ENCODE peak calls at places on chromosomes 7 and 10, in ten cellular contexts. One of them, this sample, is unnamed.

GRCh38 chr7:8037151-8037550 is 68.6 kb downstream of the GLCCI1 start:
- DNase-seq in heart left ventricle: no peak
- DNase-seq in activated naive CD4-positive, alpha-beta T cell treated with anti-CD3 and anti-CD28 coated beads, Interleukin-2, amount 10 ng/mL, durations not matched to agents 7 days and 5 days: no peak
- DNase-seq in spleen: no peak
- DNase-seq in Caki2: no peak
- DNase-seq in substantia nigra: no peak
- DNase-seq in nucleus accumbens: no peak
- DNase-seq in activated CD8-positive, alpha-beta memory T cell treated with anti-CD3 and anti-CD28 coated beads, Interleukin-2, amount 50 U/mL, for 48 hours: no peak
- DNase-seq in DMS153: no peak
- DNase-seq in COLO829: no peak
- DNase-seq in this sample: no peak

GRCh38 chr7:150401861-150402631 is 22.9 kb downstream of the ZNF775 start:
- DNase-seq in activated naive CD4-positive, alpha-beta T cell treated with anti-CD3 and anti-CD28 coated beads, Interleukin-2, amount 10 ng/mL, durations not matched to agents 7 days and 5 days: peak
- DNase-seq in nucleus accumbens: no peak
- DNase-seq in substantia nigra: no peak
- DNase-seq in DMS153: no peak
- DNase-seq in Caki2: no peak
- DNase-seq in spleen: no peak
- DNase-seq in heart left ventricle: peak
- DNase-seq in activated CD8-positive, alpha-beta memory T cell treated with anti-CD3 and anti-CD28 coated beads, Interleukin-2, amount 50 U/mL, for 48 hours: no peak
- DNase-seq in COLO829: no peak
- DNase-seq in this sample: no peak

GRCh38 chr7:155763721-155764431 is 48.4 kb downstream of the SHH start:
- DNase-seq in COLO829: no peak
- DNase-seq in activated naive CD4-positive, alpha-beta T cell treated with anti-CD3 and anti-CD28 coated beads, Interleukin-2, amount 10 ng/mL, durations not matched to agents 7 days and 5 days: peak
- DNase-seq in nucleus accumbens: no peak
- DNase-seq in Caki2: no peak
- DNase-seq in spleen: peak
- DNase-seq in DMS153: no peak
- DNase-seq in heart left ventricle: no peak
- DNase-seq in substantia nigra: no peak
- DNase-seq in activated CD8-positive, alpha-beta memory T cell treated with anti-CD3 and anti-CD28 coated beads, Interleukin-2, amount 50 U/mL, for 48 hours: peak
- DNase-seq in this sample: peak

GRCh38 chr10:12902135-12902572 is 99.4 kb downstream of the CCDC3 start:
- DNase-seq in substantia nigra: peak
- DNase-seq in spleen: no peak
- DNase-seq in heart left ventricle: no peak
- DNase-seq in activated naive CD4-positive, alpha-beta T cell treated with anti-CD3 and anti-CD28 coated beads, Interleukin-2, amount 10 ng/mL, durations not matched to agents 7 days and 5 days: peak
- DNase-seq in activated CD8-positive, alpha-beta memory T cell treated with anti-CD3 and anti-CD28 coated beads, Interleukin-2, amount 50 U/mL, for 48 hours: peak
- DNase-seq in Caki2: peak
- DNase-seq in DMS153: peak
- DNase-seq in nucleus accumbens: no peak
- DNase-seq in COLO829: peak
- DNase-seq in this sample: peak

GRCh38 chr7:142357953-142358520 is 100.2 kb upstream of the PRSS58 start:
- DNase-seq in heart left ventricle: no peak
- DNase-seq in activated CD8-positive, alpha-beta memory T cell treated with anti-CD3 and anti-CD28 coated beads, Interleukin-2, amount 50 U/mL, for 48 hours: no peak
- DNase-seq in spleen: no peak
- DNase-seq in substantia nigra: peak
- DNase-seq in activated naive CD4-positive, alpha-beta T cell treated with anti-CD3 and anti-CD28 coated beads, Interleukin-2, amount 10 ng/mL, durations not matched to agents 7 days and 5 days: peak
- DNase-seq in Caki2: peak
- DNase-seq in COLO829: peak
- DNase-seq in DMS153: peak
- DNase-seq in nucleus accumbens: no peak
- DNase-seq in this sample: no peak

GRCh38 chr10:24841530-24841929 is 110.9 kb downstream of the PRTFDC1 start:
- DNase-seq in DMS153: no peak
- DNase-seq in substantia nigra: no peak
- DNase-seq in nucleus accumbens: no peak
- DNase-seq in activated CD8-positive, alpha-beta memory T cell treated with anti-CD3 and anti-CD28 coated beads, Interleukin-2, amount 50 U/mL, for 48 hours: no peak
- DNase-seq in Caki2: no peak
- DNase-seq in activated naive CD4-positive, alpha-beta T cell treated with anti-CD3 and anti-CD28 coated beads, Interleukin-2, amount 10 ng/mL, durations not matched to agents 7 days and 5 days: no peak
- DNase-seq in heart left ventricle: no peak
- DNase-seq in spleen: no peak
- DNase-seq in COLO829: no peak
- DNase-seq in this sample: no peak

GRCh38 chr7:727104-727805 is at the start of gene PRKAR1B:
- DNase-seq in COLO829: no peak
- DNase-seq in substantia nigra: no peak
- DNase-seq in spleen: peak
- DNase-seq in DMS153: no peak
- DNase-seq in Caki2: no peak
- DNase-seq in nucleus accumbens: no peak
- DNase-seq in heart left ventricle: no peak
- DNase-seq in activated naive CD4-positive, alpha-beta T cell treated with anti-CD3 and anti-CD28 coated beads, Interleukin-2, amount 10 ng/mL, durations not matched to agents 7 days and 5 days: peak
- DNase-seq in activated CD8-positive, alpha-beta memory T cell treated with anti-CD3 and anti-CD28 coated beads, Interleukin-2, amount 50 U/mL, for 48 hours: peak
- DNase-seq in this sample: no peak

GRCh38 chr10:118114992-118115391 is 68.3 kb upstream of the RAB11FIP2 start:
- DNase-seq in heart left ventricle: no peak
- DNase-seq in activated naive CD4-positive, alpha-beta T cell treated with anti-CD3 and anti-CD28 coated beads, Interleukin-2, amount 10 ng/mL, durations not matched to agents 7 days and 5 days: no peak
- DNase-seq in activated CD8-positive, alpha-beta memory T cell treated with anti-CD3 and anti-CD28 coated beads, Interleukin-2, amount 50 U/mL, for 48 hours: no peak
- DNase-seq in nucleus accumbens: no peak
- DNase-seq in spleen: no peak
- DNase-seq in DMS153: no peak
- DNase-seq in Caki2: no peak
- DNase-seq in COLO829: no peak
- DNase-seq in substantia nigra: no peak
- DNase-seq in this sample: no peak

GRCh38 chr7:30019960-30020359 is 6.5 kb downstream of the FKBP14 start:
- DNase-seq in activated CD8-positive, alpha-beta memory T cell treated with anti-CD3 and anti-CD28 coated beads, Interleukin-2, amount 50 U/mL, for 48 hours: no peak
- DNase-seq in heart left ventricle: no peak
- DNase-seq in Caki2: no peak
- DNase-seq in COLO829: no peak
- DNase-seq in DMS153: no peak
- DNase-seq in substantia nigra: no peak
- DNase-seq in nucleus accumbens: no peak
- DNase-seq in activated naive CD4-positive, alpha-beta T cell treated with anti-CD3 and anti-CD28 coated beads, Interleukin-2, amount 10 ng/mL, durations not matched to agents 7 days and 5 days: no peak
- DNase-seq in spleen: no peak
- DNase-seq in this sample: no peak

GRCh38 chr7:44043902-44044301 is 600 bp upstream of the DBNL start:
- DNase-seq in DMS153: no peak
- DNase-seq in substantia nigra: no peak
- DNase-seq in spleen: no peak
- DNase-seq in Caki2: no peak
- DNase-seq in activated CD8-positive, alpha-beta memory T cell treated with anti-CD3 and anti-CD28 coated beads, Interleukin-2, amount 50 U/mL, for 48 hours: no peak
- DNase-seq in COLO829: no peak
- DNase-seq in activated naive CD4-positive, alpha-beta T cell treated with anti-CD3 and anti-CD28 coated beads, Interleukin-2, amount 10 ng/mL, durations not matched to agents 7 days and 5 days: no peak
- DNase-seq in heart left ventricle: no peak
- DNase-seq in nucleus accumbens: no peak
- DNase-seq in this sample: no peak

GRCh38 chr7:94486206-94486605 is 23.4 kb upstream of the CASD1 start:
- DNase-seq in nucleus accumbens: no peak
- DNase-seq in activated CD8-positive, alpha-beta memory T cell treated with anti-CD3 and anti-CD28 coated beads, Interleukin-2, amount 50 U/mL, for 48 hours: no peak
- DNase-seq in COLO829: no peak
- DNase-seq in substantia nigra: no peak
- DNase-seq in DMS153: no peak
- DNase-seq in heart left ventricle: no peak
- DNase-seq in spleen: no peak
- DNase-seq in Caki2: no peak
- DNase-seq in activated naive CD4-positive, alpha-beta T cell treated with anti-CD3 and anti-CD28 coated beads, Interleukin-2, amount 10 ng/mL, durations not matched to agents 7 days and 5 days: no peak
- DNase-seq in this sample: no peak

GRCh38 chr7:37065779-37066271 is 341.5 kb upstream of the AOAH start:
- DNase-seq in heart left ventricle: no peak
- DNase-seq in DMS153: no peak
- DNase-seq in activated CD8-positive, alpha-beta memory T cell treated with anti-CD3 and anti-CD28 coated beads, Interleukin-2, amount 50 U/mL, for 48 hours: peak
- DNase-seq in Caki2: no peak
- DNase-seq in spleen: no peak
- DNase-seq in activated naive CD4-positive, alpha-beta T cell treated with anti-CD3 and anti-CD28 coated beads, Interleukin-2, amount 10 ng/mL, durations not matched to agents 7 days and 5 days: no peak
- DNase-seq in nucleus accumbens: no peak
- DNase-seq in COLO829: no peak
- DNase-seq in substantia nigra: no peak
- DNase-seq in this sample: no peak

GRCh38 chr7:108051449-108051848 is 48.5 kb upstream of the LAMB1 start:
- DNase-seq in Caki2: no peak
- DNase-seq in activated CD8-positive, alpha-beta memory T cell treated with anti-CD3 and anti-CD28 coated beads, Interleukin-2, amount 50 U/mL, for 48 hours: no peak
- DNase-seq in substantia nigra: no peak
- DNase-seq in spleen: no peak
- DNase-seq in nucleus accumbens: no peak
- DNase-seq in DMS153: no peak
- DNase-seq in activated naive CD4-positive, alpha-beta T cell treated with anti-CD3 and anti-CD28 coated beads, Interleukin-2, amount 10 ng/mL, durations not matched to agents 7 days and 5 days: no peak
- DNase-seq in heart left ventricle: no peak
- DNase-seq in COLO829: no peak
- DNase-seq in this sample: no peak

GRCh38 chr7:152129682-152130081 is 104.2 kb downstream of the GALNT11 start:
- DNase-seq in DMS153: no peak
- DNase-seq in spleen: no peak
- DNase-seq in activated CD8-positive, alpha-beta memory T cell treated with anti-CD3 and anti-CD28 coated beads, Interleukin-2, amount 50 U/mL, for 48 hours: no peak
- DNase-seq in heart left ventricle: no peak
- DNase-seq in activated naive CD4-positive, alpha-beta T cell treated with anti-CD3 and anti-CD28 coated beads, Interleukin-2, amount 10 ng/mL, durations not matched to agents 7 days and 5 days: no peak
- DNase-seq in COLO829: no peak
- DNase-seq in substantia nigra: no peak
- DNase-seq in Caki2: no peak
- DNase-seq in nucleus accumbens: no peak
- DNase-seq in this sample: no peak

GRCh38 chr7:2044883-2045471 is 187.8 kb downstream of the MAD1L1 start:
- DNase-seq in COLO829: no peak
- DNase-seq in Caki2: no peak
- DNase-seq in substantia nigra: no peak
- DNase-seq in activated naive CD4-positive, alpha-beta T cell treated with anti-CD3 and anti-CD28 coated beads, Interleukin-2, amount 10 ng/mL, durations not matched to agents 7 days and 5 days: peak
- DNase-seq in nucleus accumbens: no peak
- DNase-seq in spleen: peak
- DNase-seq in heart left ventricle: peak
- DNase-seq in DMS153: no peak
- DNase-seq in activated CD8-positive, alpha-beta memory T cell treated with anti-CD3 and anti-CD28 coated beads, Interleukin-2, amount 50 U/mL, for 48 hours: no peak
- DNase-seq in this sample: no peak

GRCh38 chr7:122543891-122544290 is 155.0 kb downstream of the RNF133 start:
- DNase-seq in Caki2: no peak
- DNase-seq in DMS153: no peak
- DNase-seq in heart left ventricle: no peak
- DNase-seq in nucleus accumbens: no peak
- DNase-seq in activated naive CD4-positive, alpha-beta T cell treated with anti-CD3 and anti-CD28 coated beads, Interleukin-2, amount 10 ng/mL, durations not matched to agents 7 days and 5 days: no peak
- DNase-seq in COLO829: no peak
- DNase-seq in activated CD8-positive, alpha-beta memory T cell treated with anti-CD3 and anti-CD28 coated beads, Interleukin-2, amount 50 U/mL, for 48 hours: no peak
- DNase-seq in substantia nigra: no peak
- DNase-seq in spleen: no peak
- DNase-seq in this sample: no peak

GRCh38 chr10:43048301-43049051 is 28.4 kb upstream of the RET start:
- DNase-seq in nucleus accumbens: no peak
- DNase-seq in Caki2: no peak
- DNase-seq in activated naive CD4-positive, alpha-beta T cell treated with anti-CD3 and anti-CD28 coated beads, Interleukin-2, amount 10 ng/mL, durations not matched to agents 7 days and 5 days: peak
- DNase-seq in COLO829: no peak
- DNase-seq in activated CD8-positive, alpha-beta memory T cell treated with anti-CD3 and anti-CD28 coated beads, Interleukin-2, amount 50 U/mL, for 48 hours: no peak
- DNase-seq in spleen: no peak
- DNase-seq in heart left ventricle: peak
- DNase-seq in DMS153: no peak
- DNase-seq in substantia nigra: no peak
- DNase-seq in this sample: peak

GRCh38 chr10:64465653-64466052 is 944.5 kb downstream of the REEP3 start:
- DNase-seq in nucleus accumbens: no peak
- DNase-seq in DMS153: no peak
- DNase-seq in COLO829: no peak
- DNase-seq in activated naive CD4-positive, alpha-beta T cell treated with anti-CD3 and anti-CD28 coated beads, Interleukin-2, amount 10 ng/mL, durations not matched to agents 7 days and 5 days: no peak
- DNase-seq in heart left ventricle: no peak
- DNase-seq in spleen: no peak
- DNase-seq in substantia nigra: no peak
- DNase-seq in activated CD8-positive, alpha-beta memory T cell treated with anti-CD3 and anti-CD28 coated beads, Interleukin-2, amount 50 U/mL, for 48 hours: no peak
- DNase-seq in Caki2: no peak
- DNase-seq in this sample: no peak

GRCh38 chr7:12769464-12769863 is 82.0 kb downstream of the ARL4A start:
- DNase-seq in activated naive CD4-positive, alpha-beta T cell treated with anti-CD3 and anti-CD28 coated beads, Interleukin-2, amount 10 ng/mL, durations not matched to agents 7 days and 5 days: no peak
- DNase-seq in substantia nigra: no peak
- DNase-seq in Caki2: no peak
- DNase-seq in DMS153: no peak
- DNase-seq in spleen: no peak
- DNase-seq in COLO829: no peak
- DNase-seq in activated CD8-positive, alpha-beta memory T cell treated with anti-CD3 and anti-CD28 coated beads, Interleukin-2, amount 50 U/mL, for 48 hours: no peak
- DNase-seq in nucleus accumbens: no peak
- DNase-seq in heart left ventricle: no peak
- DNase-seq in this sample: no peak

GRCh38 chr7:149422914-149423285 is 38.0 kb downstream of the ZNF777 start:
- DNase-seq in DMS153: no peak
- DNase-seq in COLO829: no peak
- DNase-seq in substantia nigra: no peak
- DNase-seq in activated naive CD4-positive, alpha-beta T cell treated with anti-CD3 and anti-CD28 coated beads, Interleukin-2, amount 10 ng/mL, durations not matched to agents 7 days and 5 days: peak
- DNase-seq in Caki2: no peak
- DNase-seq in activated CD8-positive, alpha-beta memory T cell treated with anti-CD3 and anti-CD28 coated beads, Interleukin-2, amount 50 U/mL, for 48 hours: peak
- DNase-seq in nucleus accumbens: no peak
- DNase-seq in spleen: peak
- DNase-seq in heart left ventricle: peak
- DNase-seq in this sample: peak